ENCODE peak calls at places on chromosomes 11 and 22, in nine cellular contexts. I, E, C, U, H, L, N, P and F are unnamed samples.

GRCh38 chr22:22558972-22559603 is at the start of gene PRAME:
- DNase-seq in I (peak), E (no peak), C (peak), U (peak), H (peak), L (no peak), N (peak), P (peak), F (no peak)

GRCh38 chr11:29012507-29012906 is 904.3 kb downstream of the METTL15 start:
- DNase-seq in I (no peak), E (no peak), C (no peak), U (no peak), H (no peak), L (no peak), N (no peak), P (no peak), F (no peak)

GRCh38 chr11:30919389-30920172 is 333.4 kb upstream of the MPPED2 start:
- DNase-seq in I (peak), E (no peak), C (no peak), U (no peak), H (no peak), L (no peak), N (no peak), P (no peak), F (no peak)

GRCh38 chr11:118418770-118419169 is 17.4 kb downstream of the ATP5MG start:
- DNase-seq in I (no peak), E (no peak), C (no peak), U (no peak), H (no peak), L (no peak), N (no peak), P (no peak), F (no peak)

GRCh38 chr11:111541209-111542061 is 915 bp downstream of the LAYN start:
- DNase-seq in I (peak), E (peak), C (no peak), U (peak), H (no peak), L (peak), N (no peak), P (peak), F (no peak)

GRCh38 chr11:103546236-103546635 is 437.0 kb downstream of the DYNC2H1 start:
- DNase-seq in I (peak), E (no peak), C (no peak), U (no peak), H (no peak), L (peak), N (no peak), P (no peak), F (no peak)

GRCh38 chr11:69704508-69705245 is 855 bp upstream of the FGF19 start:
- DNase-seq in I (no peak), E (no peak), C (no peak), U (no peak), H (no peak), L (no peak), N (no peak), P (no peak), F (no peak)

GRCh38 chr11:46281374-46281831 is 3.9 kb downstream of the CREB3L1 start:
- DNase-seq in I (peak), E (no peak), C (no peak), U (no peak), H (no peak), L (no peak), N (no peak), P (no peak), F (no peak)

GRCh38 chr11:36155770-36156485 is 133.3 kb downstream of the COMMD9 start:
- DNase-seq in I (peak), E (no peak), C (no peak), U (no peak), H (no peak), L (peak), N (no peak), P (no peak), F (no peak)

GRCh38 chr22:46038516-46039430 is 61.8 kb upstream of the WNT7B start:
- DNase-seq in I (no peak), E (no peak), C (no peak), U (no peak), H (no peak), L (no peak), N (no peak), P (no peak), F (no peak)

GRCh38 chr11:122028561-122028960 is 87.5 kb downstream of the BLID start:
- DNase-seq in I (no peak), E (no peak), C (no peak), U (no peak), H (no peak), L (no peak), N (no peak), P (no peak), F (no peak)

GRCh38 chr22:23236440-23237139 is 56.3 kb downstream of the BCR start:
- DNase-seq in I (no peak), E (no peak), C (no peak), U (no peak), H (no peak), L (no peak), N (no peak), P (no peak), F (no peak)

GRCh38 chr11:78244080-78244479 is 55.4 kb downstream of the USP35 start:
- DNase-seq in I (no peak), E (peak), C (no peak), U (no peak), H (no peak), L (no peak), N (no peak), P (no peak), F (no peak)

GRCh38 chr22:48758021-48758561 is 1069.6 kb downstream of the BRD1 start:
- DNase-seq in I (no peak), E (no peak), C (no peak), U (no peak), H (no peak), L (no peak), N (no peak), P (no peak), F (no peak)

GRCh38 chr22:29621761-29622526 is 18.5 kb downstream of the NF2 start:
- DNase-seq in I (peak), E (peak), C (peak), U (no peak), H (no peak), L (peak), N (no peak), P (no peak), F (peak)
- H3K4me3 ChIP-seq in I (peak), E (peak), C (peak), U (no peak), H (no peak), L (peak), N (no peak), P (no peak), F (no peak)

GRCh38 chr22:50320671-50321325 is 6.0 kb downstream of the DENND6B start:
- DNase-seq in I (no peak), E (no peak), C (no peak), U (no peak), H (no peak), L (no peak), N (no peak), P (no peak), F (no peak)

GRCh38 chr22:50318698-50319411 is 8.0 kb downstream of the DENND6B start:
- DNase-seq in I (no peak), E (no peak), C (no peak), U (no peak), H (no peak), L (no peak), N (no peak), P (no peak), F (no peak)

GRCh38 chr22:50318356-50318697 is 8.5 kb downstream of the DENND6B start:
- DNase-seq in I (no peak), E (no peak), C (no peak), U (no peak), H (no peak), L (no peak), N (no peak), P (no peak), F (no peak)

GRCh38 chr22:50320116-50320515 is 6.7 kb downstream of the DENND6B start:
- DNase-seq in I (no peak), E (no peak), C (no peak), U (no peak), H (no peak), L (no peak), N (no peak), P (no peak), F (no peak)

DNA sequence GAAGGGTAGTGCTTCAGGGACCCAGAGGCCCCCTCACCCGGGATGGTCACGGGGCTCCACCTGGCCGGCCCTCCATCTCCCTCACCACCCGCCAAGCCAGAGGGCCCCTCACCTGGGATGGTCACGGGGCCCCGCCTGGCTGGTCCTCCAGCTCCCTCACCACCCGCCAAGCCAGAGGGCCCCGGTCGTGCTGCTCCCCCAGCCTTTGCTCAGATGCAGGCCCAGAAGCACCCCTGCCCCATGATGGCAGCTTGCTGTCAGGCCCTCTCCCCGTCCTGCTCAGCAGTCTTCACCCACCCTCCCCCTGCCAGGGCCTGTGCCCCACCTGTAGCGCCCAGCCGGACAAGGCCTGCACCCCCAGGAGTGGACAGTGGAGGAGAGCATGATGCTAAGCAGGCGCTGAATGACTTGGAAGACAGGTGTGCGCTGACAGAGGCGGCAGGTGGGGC is 7.3 kb downstream of the DENND6B start:
- DNase-seq in I (no peak), E (no peak), C (no peak), U (no peak), H (no peak), L (no peak), N (no peak), P (no peak), F (no peak)
- H3K4me3 ChIP-seq in I (no peak), E (no peak), C (no peak), U (no peak), H (no peak), L (no peak), N (no peak), P (no peak), F (no peak)

DNA sequence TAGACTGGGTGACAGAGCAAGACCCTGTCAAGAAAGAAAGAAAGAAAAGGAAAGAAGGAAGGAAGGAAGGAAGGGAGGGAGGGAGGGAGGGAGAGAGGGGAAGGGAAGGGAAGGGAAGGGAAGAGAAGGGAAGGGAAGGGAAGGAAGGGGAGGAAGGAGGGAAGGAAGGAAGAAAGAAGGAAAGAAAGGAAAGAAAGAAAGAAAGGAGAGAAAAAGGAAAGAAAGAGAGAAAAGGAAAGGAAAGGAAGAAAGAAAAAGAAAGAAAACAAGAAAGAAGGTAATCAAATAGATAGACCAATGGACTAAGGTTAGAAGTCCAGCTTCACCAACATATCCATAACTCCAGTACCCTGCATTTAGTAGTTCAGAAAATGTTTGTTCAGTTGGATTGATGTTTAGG is 18.2 kb upstream of the EMSY start:
- DNase-seq in I (no peak), E (no peak), C (no peak), U (no peak), H (no peak), L (no peak), N (no peak), P (no peak), F (no peak)
- H3K4me3 ChIP-seq in I (no peak), E (no peak), C (no peak), U (no peak), H (no peak), L (no peak), N (no peak), P (no peak), F (no peak)

GRCh38 chr22:42436402-42436801 is 4.2 kb upstream of the NFAM1 start:
- DNase-seq in I (no peak), E (no peak), C (no peak), U (no peak), H (no peak), L (no peak), N (no peak), P (no peak), F (no peak)
- H3K4me3 ChIP-seq in I (no peak), E (no peak), C (no peak), U (no peak), H (no peak), L (no peak), N (no peak), P (no peak), F (no peak)

GRCh38 chr11:66569076-66569475 is 670 bp upstream of the CTSF start:
- DNase-seq in I (no peak), E (no peak), C (no peak), U (no peak), H (no peak), L (no peak), N (no peak), P (no peak), F (no peak)
- H3K4me3 ChIP-seq in I (no peak), E (no peak), C (no peak), U (no peak), H (no peak), L (no peak), N (no peak), P (no peak), F (no peak)